ENCODE peak calls at places on chromosomes 11 and 22, in six cellular contexts. J is MCF 10A; W is skeletal muscle cell; A is Jurkat, Clone E6-1; D is activated T-helper 1 cell treated with Interleukin-2 at 50 U/mL for 16 hours; I is neuronal stem cell. H is an unnamed sample.

GRCh38 chr11:75281469-75282095 is 41.0 kb downstream of the TPBGL start:
- DNase-seq in J (no peak), I (no peak), D (no peak), A (no peak), W (no peak), H (no peak)

GRCh38 chr22:36143956-36144355 is 16.6 kb downstream of the APOL3 start:
- DNase-seq in I (no peak), D (no peak), W (no peak), J (no peak), A (no peak), H (no peak)

GRCh38 chr11:20013346-20014066 is 146.8 kb downstream of the DBX1 start:
- DNase-seq in D (no peak), J (peak; percentile 67), A (no peak), I (no peak), W (no peak), H (no peak)

GRCh38 chr22:18012528-18012927 is 11.8 kb downstream of the MICAL3 start:
- DNase-seq in W (no peak), J (no peak), I (no peak), D (no peak), A (no peak), H (peak; percentile 56)

GRCh38 chr11:65586247-65586630 is 9.4 kb downstream of the KCNK7 start:
- DNase-seq in D (no peak), W (no peak), J (no peak), A (no peak), I (no peak), H (no peak)

GRCh38 chr11:69280451-69280850 is 13.5 kb upstream of the MYEOV start:
- DNase-seq in J (peak; percentile 73), I (no peak), D (no peak), W (peak; percentile 37), A (no peak), H (no peak)

GRCh38 chr11:100663583-100663982 is 23.5 kb upstream of the ARHGAP42 start:
- DNase-seq in J (no peak), A (no peak), W (no peak), D (no peak), I (no peak), H (no peak)

GRCh38 chr11:76564400-76564799 is 106.1 kb downstream of the LRRC32 start:
- DNase-seq in A (no peak), W (no peak), J (no peak), I (no peak), D (no peak), H (no peak)

GRCh38 chr11:6608726-6609501 is 3.1 kb downstream of the TAF10 start:
- DNase-seq in A (no peak), J (no peak), W (no peak), I (no peak), D (no peak), H (no peak)

GRCh38 chr11:92131289-92131890 is 93.2 kb upstream of the FAT3 start:
- DNase-seq in J (peak; percentile 81), I (no peak), D (no peak), W (peak; percentile 54), A (no peak), H (peak; percentile 31)

GRCh38 chr11:61776561-61777075 is 15.8 kb downstream of the TMEM258 start:
- DNase-seq in A (peak; percentile 37), J (peak; percentile 59), D (peak; percentile 26), W (peak; percentile 19), I (no peak), H (no peak)

GRCh38 chr11:60864856-60865513 is 2.4 kb upstream of the ZP1 start:
- DNase-seq in I (no peak), D (no peak), A (peak; percentile 80), W (no peak), J (no peak), H (no peak)

GRCh38 chr11:132158091-132158490 is 787.7 kb downstream of the NTM start:
- DNase-seq in I (no peak), J (peak; percentile 1), A (peak; percentile 25), D (no peak), W (no peak), H (no peak)

GRCh38 chr11:116852261-116853125 is 15.1 kb upstream of the APOA1 start:
- DNase-seq in A (peak; percentile 49), I (no peak), W (no peak), J (no peak), D (no peak), H (no peak)

GRCh38 chr11:65132988-65133700 is 1.2 kb downstream of the SYVN1 start:
- DNase-seq in J (peak; percentile 66), D (no peak), I (no peak), W (no peak), A (no peak), H (no peak)

GRCh38 chr11:94897330-94897768 is 76.0 kb downstream of the CWC15 start:
- DNase-seq in A (peak; percentile 41), J (peak; percentile 62), W (no peak), D (no peak), I (peak; percentile 37), H (no peak)

GRCh38 chr22:49163960-49164690 is 663.5 kb downstream of the BRD1 start:
- DNase-seq in I (no peak), W (no peak), J (no peak), D (no peak), A (no peak), H (no peak)

GRCh38 chr11:19101803-19102520 is 15.0 kb upstream of the ZDHHC13 start:
- DNase-seq in D (no peak), W (no peak), J (peak; percentile 14), A (no peak), I (no peak), H (no peak)

GRCh38 chr11:77252555-77253270 is 48.8 kb downstream of the GDPD4 start:
- DNase-seq in A (no peak), I (no peak), W (no peak), D (no peak), J (no peak), H (no peak)

GRCh38 chr11:131037873-131038272 is 121.6 kb upstream of the SNX19 start:
- DNase-seq in J (no peak), I (no peak), D (no peak), A (no peak), W (no peak), H (no peak)

GRCh38 chr22:45334068-45334467 is 24.3 kb downstream of the FAM118A start:
- DNase-seq in A (peak; percentile 15), W (no peak), J (no peak), I (no peak), D (no peak), H (no peak)

GRCh38 chr22:41429946-41430332 is 16.7 kb downstream of the TOB2 start:
- DNase-seq in W (no peak), J (no peak), I (no peak), D (no peak), A (no peak), H (no peak)

GRCh38 chr22:17087176-17088131 is 2.7 kb downstream of the IL17RA start:
- DNase-seq in J (peak; percentile 18), D (no peak), I (no peak), W (peak; percentile 60), A (peak; percentile 94), H (no peak)

GRCh38 chr11:3156661-3157311 is 8.3 kb downstream of the OSBPL5 start:
- DNase-seq in A (no peak), I (no peak), J (no peak), D (no peak), W (no peak), H (no peak)

GRCh38 chr22:22720724-22721261 is 76.4 kb downstream of the GGTLC2 start:
- DNase-seq in D (no peak), W (peak; percentile 25), J (peak; percentile 59), A (no peak), I (no peak), H (no peak)

GRCh38 chr22:32720924-32721323 is 80.6 kb upstream of the TIMP3 start:
- DNase-seq in W (peak; percentile 73), D (no peak), I (no peak), A (peak; percentile 87), J (no peak), H (no peak)

GRCh38 chr11:41398175-41398574 is 61.3 kb downstream of the LRRC4C start:
- DNase-seq in J (no peak), D (no peak), A (no peak), I (no peak), W (no peak), H (no peak)

GRCh38 chr22:46122511-46122971 is 27.8 kb upstream of the PPARA start:
- DNase-seq in I (peak; percentile 65), W (no peak), A (peak; percentile 23), J (peak; percentile 69), D (peak; percentile 41), H (no peak)

GRCh38 chr11:120337896-120338840 is 2.0 kb downstream of the ARHGEF12 start:
- DNase-seq in W (no peak), I (no peak), A (no peak), J (peak; percentile 42), D (no peak), H (no peak)

GRCh38 chr11:102014756-102015155 is 32.5 kb upstream of the CFAP300 start:
- DNase-seq in A (no peak), I (no peak), D (no peak), J (no peak), W (no peak), H (no peak)

GRCh38 chr22:17910561-17911311 is 113.6 kb downstream of the MICAL3 start:
- DNase-seq in J (peak; percentile 66), I (no peak), W (peak; percentile 80), D (no peak), A (no peak), H (peak; percentile 88)